ENCODE peak calls at places on chromosomes 4 and X, in four cellular contexts. D is AG04449, R is GM12865, T is AG09309. L is an unnamed sample.

GRCh38 chr4:125101706-125102105 is 213.0 kb upstream of the FAT4 start:
- DNase-seq in D (no peak), T (no peak), R (no peak), L (peak)

GRCh38 chr4:106746451-106746850 is 289.7 kb downstream of the DKK2 start:
- DNase-seq in T (peak), R (no peak), D (peak), L (peak)

GRCh38 chr4:165177725-165178666 is 29.4 kb upstream of the KLHL2 start:
- DNase-seq in D (no peak), R (peak), T (no peak), L (no peak)

GRCh38 chr4:182144621-182145359 is 98.4 kb upstream of the TENM3 start:
- DNase-seq in R (peak), D (no peak), T (no peak), L (peak)

GRCh38 chr4:27218013-27218412 is 357.4 kb downstream of the STIM2 start:
- DNase-seq in T (no peak), D (no peak), R (no peak), L (peak)

GRCh38 chrX:152663086-152663485 is 25.4 kb downstream of the GABRQ start:
- DNase-seq in D (no peak), R (no peak), T (no peak), L (no peak)

GRCh38 chr4:14888790-14889189 is 113.5 kb upstream of the CPEB2 start:
- DNase-seq in R (no peak), T (no peak), D (no peak), L (peak)

GRCh38 chr4:26141916-26142638 is 178.7 kb upstream of the RBPJ start:
- DNase-seq in R (peak), D (no peak), T (no peak), L (peak)

GRCh38 chr4:136927172-136927571 is 605.1 kb downstream of the PCDH18 start:
- DNase-seq in D (no peak), R (no peak), T (no peak), L (no peak)

GRCh38 chr4:1830642-1831228 is 25.2 kb downstream of the LETM1 start:
- DNase-seq in R (peak), T (no peak), D (no peak), L (no peak)

GRCh38 chr4:11214281-11214680 is 214.4 kb downstream of the HS3ST1 start:
- DNase-seq in T (no peak), R (no peak), D (no peak), L (no peak)

GRCh38 chrX:13250831-13251612 is 68.8 kb downstream of the ATXN3L start:
- DNase-seq in D (peak), R (no peak), T (peak), L (peak)

GRCh38 chr4:113958766-113959540 is 20.5 kb downstream of the ARSJ start:
- DNase-seq in R (peak), D (peak), T (peak), L (peak)

GRCh38 chrX:87517571-87518141 is at the start of gene KLHL4:
- DNase-seq in R (no peak), D (no peak), T (no peak), L (no peak)

GRCh38 chrX:19513383-19513782 is 1.9 kb downstream of the MAP3K15 start:
- DNase-seq in D (no peak), T (no peak), R (no peak), L (peak)

GRCh38 chr4:139028191-139028661 is 12.6 kb downstream of the NOCT start:
- DNase-seq in T (no peak), D (no peak), R (no peak), L (no peak)

GRCh38 chrX:8639949-8640348 is 92.0 kb downstream of the ANOS1 start:
- DNase-seq in T (no peak), R (no peak), D (no peak), L (no peak)

GRCh38 chr4:156298230-156298629 is 344.6 kb upstream of the CTSO start:
- DNase-seq in R (no peak), T (peak), D (peak), L (peak)

GRCh38 chr4:140427104-140427918 is at the start of gene CLGN:
- DNase-seq in R (peak), T (no peak), D (no peak), L (peak)

GRCh38 chr4:72525938-72526337 is 43.1 kb downstream of the ADAMTS3 start:
- DNase-seq in T (peak), R (no peak), D (no peak), L (peak)

DNA sequence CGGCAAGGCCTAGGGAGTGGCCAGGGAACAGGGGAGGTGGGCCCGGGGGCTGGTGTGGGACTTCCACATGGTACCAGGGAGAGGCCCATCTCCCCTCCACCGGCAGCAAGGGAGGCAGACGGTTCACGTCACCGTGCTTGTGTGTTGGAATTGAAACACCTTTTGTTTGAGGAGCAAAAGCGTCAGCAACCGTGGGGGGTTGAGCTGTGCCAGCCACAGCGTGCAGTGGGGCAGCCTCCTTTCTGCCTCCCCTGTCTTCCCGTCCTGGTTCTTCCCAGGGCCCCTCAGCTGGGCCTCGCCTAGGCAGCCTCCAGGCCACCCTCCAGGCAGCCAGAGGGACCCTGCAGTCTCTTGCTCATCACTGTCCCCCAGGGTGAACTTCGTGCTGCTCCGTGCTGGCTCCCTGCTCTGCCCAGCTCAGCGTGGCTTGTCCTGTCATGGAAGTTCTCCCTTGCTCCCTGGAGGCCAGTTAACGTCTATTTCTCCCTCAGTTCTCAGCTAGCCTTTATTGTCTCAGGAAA is 32.1 kb upstream of the HGFAC start:
- DNase-seq in T (no peak), D (no peak), R (no peak), L (no peak)
- H3K4me3 ChIP-seq in T (no peak), D (no peak), R (no peak), L (no peak)

GRCh38 chr4:40675166-40675565 is 45.5 kb upstream of the RBM47 start:
- DNase-seq in D (no peak), R (no peak), T (no peak), L (no peak)
- TF ChIP-seq CTCF in D (no peak), R (no peak), T (no peak), L (no peak)

GRCh38 chrX:101417981-101418841 is 10.2 kb downstream of the HNRNPH2 start:
- DNase-seq in T (no peak), D (no peak), R (peak), L (peak)

GRCh38 chrX:101417190-101417589 is 9.2 kb downstream of the HNRNPH2 start:
- DNase-seq in R (no peak), T (no peak), D (no peak), L (no peak)

GRCh38 chrX:101416691-101417090 is 8.7 kb downstream of the HNRNPH2 start:
- DNase-seq in D (no peak), R (no peak), T (no peak), L (no peak)

GRCh38 chrX:101415180-101416130 is 7.4 kb downstream of the HNRNPH2 start:
- DNase-seq in T (peak), D (no peak), R (peak), L (peak)

GRCh38 chrX:101419489-101419888 is 11.5 kb downstream of the HNRNPH2 start:
- DNase-seq in T (no peak), D (no peak), R (no peak), L (no peak)
- H3K4me3 ChIP-seq in T (no peak), D (no peak), R (no peak), L (no peak)

GRCh38 chrX:101803451-101803850 is 128.4 kb downstream of the ZMAT1 start:
- DNase-seq in T (no peak), R (no peak), D (peak), L (no peak)
- TF ChIP-seq CTCF in T (peak), R (peak), D (no peak), L (peak)

GRCh38 chr4:40294339-40294738 is 40.8 kb upstream of the CHRNA9 start:
- DNase-seq in R (no peak), T (no peak), D (no peak), L (no peak)

GRCh38 chr4:40288547-40288946 is 46.6 kb upstream of the CHRNA9 start:
- DNase-seq in R (no peak), D (no peak), T (no peak), L (no peak)

GRCh38 chr4:40295572-40295971 is 39.6 kb upstream of the CHRNA9 start:
- DNase-seq in R (no peak), T (no peak), D (no peak), L (no peak)

GRCh38 chr4:40289366-40290188 is 45.6 kb upstream of the CHRNA9 start:
- DNase-seq in D (no peak), R (peak), T (no peak), L (no peak)

DNA sequence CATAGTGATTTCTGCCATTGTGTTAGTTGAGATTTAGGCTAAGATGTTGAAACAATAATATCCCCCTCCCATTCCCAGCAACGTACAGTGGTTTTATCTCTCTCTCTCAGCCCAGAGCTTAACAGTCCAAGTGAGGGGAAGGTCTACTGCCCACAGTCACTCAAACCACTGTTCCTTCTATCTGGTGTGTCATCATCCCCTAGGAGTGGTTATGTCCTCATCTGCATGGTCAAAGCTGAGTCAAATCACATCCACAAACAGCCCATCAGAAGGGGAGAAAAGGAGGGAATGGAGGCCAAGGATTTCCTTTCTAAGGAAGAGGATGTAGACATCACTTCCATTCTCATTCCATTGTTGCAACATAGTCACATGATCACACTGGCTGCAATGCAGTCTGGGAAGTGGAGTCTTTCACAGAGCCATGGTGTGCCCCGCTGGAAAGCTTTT is 42.8 kb upstream of the CHRNA9 start:
- DNase-seq in D (no peak), R (no peak), T (no peak), L (peak)
- H3K4me3 ChIP-seq in D (no peak), R (no peak), T (no peak), L (no peak)

GRCh38 chr4:4248036-4248884 is at the start of gene TMEM128:
- DNase-seq in D (peak), T (peak), R (peak), L (peak)
- TF ChIP-seq CTCF in D (peak), T (peak), R (no peak), L (peak)

DNA sequence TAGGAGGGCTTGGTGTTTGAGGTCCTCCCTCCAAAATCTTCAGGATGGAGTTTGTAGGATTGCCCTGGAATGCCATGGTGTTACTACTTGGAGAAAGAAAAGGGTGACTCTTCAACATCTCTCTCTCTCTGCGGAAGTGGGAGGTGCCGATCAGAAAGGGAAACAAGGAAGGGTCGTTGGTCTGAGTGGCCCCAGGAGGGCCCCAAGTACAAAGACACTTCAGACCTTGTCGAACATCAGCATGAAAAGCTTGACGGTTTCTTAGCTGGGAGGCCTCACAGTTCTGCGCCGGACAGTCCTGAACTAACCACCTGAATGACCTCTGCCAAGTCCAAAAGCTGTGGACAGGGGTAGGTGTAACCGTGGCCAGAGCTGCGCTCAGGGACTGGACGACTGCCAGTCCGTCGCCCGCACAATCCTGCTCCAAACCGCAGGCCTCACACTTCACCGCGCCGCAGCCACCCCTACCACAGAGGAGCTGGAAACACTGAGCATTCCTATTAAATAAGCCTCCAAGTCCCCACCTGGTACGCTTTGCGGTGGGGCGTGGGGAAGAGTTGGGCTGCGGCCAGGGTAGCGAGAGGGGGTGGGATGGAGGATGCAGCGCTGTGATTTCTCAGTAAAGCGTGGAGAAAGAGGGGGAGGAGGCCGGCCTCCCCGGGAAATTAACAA is 540 bp upstream of the GSX2 start:
- DNase-seq in D (no peak), T (no peak), R (no peak), L (no peak)
- H3K4me3 ChIP-seq in D (peak), T (peak), R (no peak), L (no peak)

DNA sequence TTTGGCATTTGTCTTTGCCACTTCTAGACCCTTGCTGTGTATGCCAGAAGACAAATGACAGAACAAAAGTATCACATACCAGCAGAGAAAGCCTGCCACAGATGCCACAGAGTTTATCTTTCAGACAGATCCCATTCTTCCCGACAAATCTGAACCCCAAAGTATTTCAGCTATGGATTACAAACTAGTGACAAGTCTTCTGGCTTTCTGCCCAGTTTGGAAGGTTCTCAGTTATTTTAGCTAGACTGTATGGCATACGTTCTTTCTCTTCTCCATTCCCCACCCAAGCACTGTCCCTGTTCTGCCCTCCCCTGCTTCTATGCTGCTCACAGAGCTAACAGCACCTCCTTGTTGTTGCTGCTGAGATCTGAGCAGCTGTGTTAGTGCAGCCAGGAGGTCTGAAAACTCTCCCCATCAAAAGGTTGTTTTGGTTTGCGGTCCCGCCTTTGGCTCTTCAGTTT is 236.7 kb downstream of the FRAS1 start:
- DNase-seq in R (no peak), T (no peak), D (peak), L (peak)
- TF ChIP-seq CTCF in R (no peak), T (no peak), D (peak), L (peak)

L was measured in foreskin fibroblast.